ENCODE peak calls at places on chromosomes 5 and 9, in six cellular contexts. B, C, R, G, K and A are unnamed samples.
A peak's percentile ranks its signal among the peaks of the same experiment; 100 is the strongest.

GRCh38 chr5:149133795-149134777 is 7.2 kb upstream of the ABLIM3 start:
- DNase-seq in B (no peak), C (peak; percentile 78), R (peak; percentile 61), G (no peak), K (peak; percentile 89), A (no peak)

GRCh38 chr9:112404367-112404979 is 24.6 kb downstream of the HSDL2 start:
- DNase-seq in B (no peak), C (peak; percentile 72), R (no peak), G (no peak), K (no peak), A (no peak)

GRCh38 chr9:73152953-73153352 is 1.3 kb downstream of the ANXA1 start:
- DNase-seq in B (no peak), C (peak; percentile 71), R (no peak), G (no peak), K (no peak), A (no peak)

GRCh38 chr5:57335092-57335491 is 147.5 kb downstream of the ACTBL2 start:
- DNase-seq in B (no peak), C (peak; percentile 32), R (no peak), G (no peak), K (peak; percentile 82), A (no peak)

GRCh38 chr5:43038523-43038989 is 1.6 kb downstream of the ANXA2R start:
- DNase-seq in B (no peak), C (no peak), R (no peak), G (peak; percentile 38), K (no peak), A (no peak)

GRCh38 chr9:134239130-134239888 is 74.9 kb upstream of the RNU6ATAC start:
- DNase-seq in B (no peak), C (no peak), R (no peak), G (no peak), K (no peak), A (no peak)

GRCh38 chr9:120723547-120723946 is 9.3 kb upstream of the MEGF9 start:
- DNase-seq in B (no peak), C (peak; percentile 84), R (no peak), G (no peak), K (no peak), A (no peak)

GRCh38 chr5:74155501-74155900 is 485.0 kb downstream of the ENC1 start:
- DNase-seq in B (no peak), C (peak; percentile 34), R (no peak), G (no peak), K (no peak), A (no peak)

GRCh38 chr5:112549127-112549526 is 130.1 kb upstream of the EPB41L4A start:
- DNase-seq in B (no peak), C (no peak), R (no peak), G (no peak), K (no peak), A (no peak)

GRCh38 chr9:137333016-137333726 is 31.1 kb upstream of the NRARP start:
- DNase-seq in B (no peak), C (no peak), R (no peak), G (no peak), K (no peak), A (no peak)

GRCh38 chr5:117713585-117714198 is 1139.1 kb upstream of the SEMA6A start:
- DNase-seq in B (no peak), C (no peak), R (no peak), G (no peak), K (peak; percentile 13), A (no peak)

GRCh38 chr9:20693068-20693467 is 9.0 kb downstream of the FOCAD start:
- DNase-seq in B (no peak), C (peak; percentile 45), R (no peak), G (no peak), K (peak; percentile 4), A (no peak)

GRCh38 chr5:32165-32564 is 59.8 kb upstream of the PLEKHG4B start:
- DNase-seq in B (no peak), C (no peak), R (no peak), G (no peak), K (no peak), A (no peak)

GRCh38 chr9:74125916-74126315 is 371.2 kb upstream of the RORB start:
- DNase-seq in B (no peak), C (no peak), R (peak; percentile 76), G (no peak), K (peak; percentile 11), A (no peak)

GRCh38 chr5:54742417-54742889 is 224.9 kb downstream of the SNX18 start:
- DNase-seq in B (no peak), C (peak; percentile 63), R (no peak), G (no peak), K (peak; percentile 92), A (no peak)

GRCh38 chr5:176629853-176630680 is at the start of the genes EIF4E1B and SNCB:
- DNase-seq in B (peak; percentile 57), C (no peak), R (peak; percentile 49), G (no peak), K (peak; percentile 63), A (no peak)

GRCh38 chr9:117574099-117574498 is 130.1 kb upstream of the TLR4 start:
- DNase-seq in B (no peak), C (no peak), R (no peak), G (no peak), K (no peak), A (no peak)